ENCODE peak calls at places on chromosomes 5 and 9, in seven cellular contexts. One of them, this sample, is unnamed. For H3K4me1, the result is how much of the 10 kb centered on the place peaks cover.

GRCh38 chr5:3356016-3356415 is 239.6 kb upstream of the IRX1 start:
- DNase-seq in HCT116: no peak
- DNase-seq in stomach: no peak
- DNase-seq in spleen: no peak
- DNase-seq in sigmoid colon: peak
- DNase-seq in A549: no peak
- DNase-seq in body of pancreas: no peak
- DNase-seq in this sample: no peak

GRCh38 chr9:503881-504852 is 289.5 kb downstream of the DOCK8 start:
- DNase-seq in HCT116: peak
- DNase-seq in stomach: peak
- DNase-seq in spleen: peak
- DNase-seq in sigmoid colon: peak
- DNase-seq in A549: peak
- DNase-seq in body of pancreas: peak
- DNase-seq in this sample: peak

GRCh38 chr9:15942806-15943424 is 390.1 kb downstream of the CCDC171 start:
- DNase-seq in HCT116: no peak
- DNase-seq in stomach: no peak
- DNase-seq in spleen: no peak
- DNase-seq in sigmoid colon: no peak
- DNase-seq in A549: no peak
- DNase-seq in body of pancreas: no peak
- DNase-seq in this sample: no peak

GRCh38 chr9:6757988-6758417 is 230 bp downstream of the KDM4C start:
- DNase-seq in HCT116: no peak
- DNase-seq in stomach: no peak
- DNase-seq in spleen: no peak
- DNase-seq in sigmoid colon: no peak
- DNase-seq in A549: no peak
- DNase-seq in body of pancreas: no peak
- DNase-seq in this sample: no peak

GRCh38 chr9:133618726-133619125 is 9.5 kb upstream of the FAM163B start:
- DNase-seq in HCT116: no peak
- DNase-seq in stomach: no peak
- DNase-seq in spleen: no peak
- DNase-seq in sigmoid colon: no peak
- DNase-seq in A549: no peak
- DNase-seq in body of pancreas: no peak
- DNase-seq in this sample: no peak

GRCh38 chr5:56123531-56124243 is 109.4 kb downstream of the ANKRD55 start:
- DNase-seq in HCT116: peak
- DNase-seq in stomach: peak
- DNase-seq in spleen: peak
- DNase-seq in sigmoid colon: peak
- DNase-seq in A549: peak
- DNase-seq in body of pancreas: peak
- DNase-seq in this sample: no peak

GRCh38 chr5:75601567-75601966 is 9.7 kb upstream of the ANKDD1B start:
- DNase-seq in HCT116: no peak
- DNase-seq in stomach: no peak
- DNase-seq in spleen: no peak
- DNase-seq in sigmoid colon: no peak
- DNase-seq in A549: no peak
- DNase-seq in body of pancreas: no peak
- DNase-seq in this sample: no peak

GRCh38 chr9:94156549-94157407 is 72.5 kb downstream of the PTPDC1 start:
- DNase-seq in HCT116: no peak
- DNase-seq in stomach: peak
- DNase-seq in spleen: no peak
- DNase-seq in sigmoid colon: peak
- DNase-seq in A549: peak
- DNase-seq in body of pancreas: peak
- DNase-seq in this sample: peak

GRCh38 chr9:22158983-22159382 is 149.9 kb upstream of the CDKN2B start:
- DNase-seq in HCT116: peak
- DNase-seq in stomach: peak
- DNase-seq in spleen: no peak
- DNase-seq in sigmoid colon: peak
- DNase-seq in A549: no peak
- DNase-seq in body of pancreas: peak
- DNase-seq in this sample: peak

GRCh38 chr5:140038373-140038957 is 4.6 kb downstream of the NRG2 start:
- DNase-seq in HCT116: no peak
- DNase-seq in stomach: no peak
- DNase-seq in spleen: no peak
- DNase-seq in sigmoid colon: no peak
- DNase-seq in A549: no peak
- DNase-seq in body of pancreas: no peak
- DNase-seq in this sample: no peak

GRCh38 chr9:2879803-2880202 is 35.9 kb upstream of the PUM3 start:
- DNase-seq in HCT116: no peak
- DNase-seq in stomach: no peak
- DNase-seq in spleen: no peak
- DNase-seq in sigmoid colon: no peak
- DNase-seq in A549: no peak
- DNase-seq in body of pancreas: no peak
- DNase-seq in this sample: no peak

GRCh38 chr5:38208782-38209378 is 49.5 kb upstream of the EGFLAM start:
- DNase-seq in HCT116: peak
- DNase-seq in stomach: no peak
- DNase-seq in spleen: no peak
- DNase-seq in sigmoid colon: no peak
- DNase-seq in A549: peak
- DNase-seq in body of pancreas: peak
- DNase-seq in this sample: no peak

GRCh38 chr9:137048655-137049543 is 2.9 kb upstream of the NPDC1 start:
- DNase-seq in HCT116: no peak
- DNase-seq in stomach: no peak
- DNase-seq in spleen: no peak
- DNase-seq in sigmoid colon: no peak
- DNase-seq in A549: no peak
- DNase-seq in body of pancreas: no peak
- DNase-seq in this sample: no peak

GRCh38 chr5:134902071-134902801 is 2.7 kb upstream of the PCBD2 start:
- DNase-seq in HCT116: no peak
- DNase-seq in stomach: no peak
- DNase-seq in spleen: peak
- DNase-seq in sigmoid colon: no peak
- DNase-seq in A549: no peak
- DNase-seq in body of pancreas: no peak
- DNase-seq in this sample: no peak

GRCh38 chr9:134769084-134769455 is 111.5 kb upstream of the FCN2 start:
- DNase-seq in HCT116: no peak
- DNase-seq in stomach: no peak
- DNase-seq in spleen: no peak
- DNase-seq in sigmoid colon: no peak
- DNase-seq in A549: no peak
- DNase-seq in body of pancreas: no peak
- DNase-seq in this sample: no peak

GRCh38 chr5:173383711-173384110 is 55.5 kb upstream of the STC2 start:
- DNase-seq in HCT116: no peak
- DNase-seq in stomach: no peak
- DNase-seq in spleen: no peak
- DNase-seq in sigmoid colon: no peak
- DNase-seq in A549: no peak
- DNase-seq in body of pancreas: no peak
- DNase-seq in this sample: no peak

GRCh38 chr5:6736524-6737042 is 23.4 kb downstream of the TENT4A start:
- DNase-seq in HCT116: no peak
- DNase-seq in stomach: no peak
- DNase-seq in spleen: peak
- DNase-seq in sigmoid colon: peak
- DNase-seq in A549: no peak
- DNase-seq in body of pancreas: no peak
- DNase-seq in this sample: no peak

GRCh38 chr5:148904440-148904839 is 78.0 kb downstream of the ADRB2 start:
- DNase-seq in HCT116: no peak
- DNase-seq in stomach: peak
- DNase-seq in spleen: no peak
- DNase-seq in sigmoid colon: peak
- DNase-seq in A549: no peak
- DNase-seq in body of pancreas: no peak
- DNase-seq in this sample: peak

GRCh38 chr5:68315679-68316271 is 100.2 kb downstream of the PIK3R1 start:
- DNase-seq in HCT116: no peak
- DNase-seq in stomach: no peak
- DNase-seq in spleen: peak
- DNase-seq in sigmoid colon: no peak
- DNase-seq in A549: no peak
- DNase-seq in body of pancreas: no peak
- DNase-seq in this sample: no peak

DNA sequence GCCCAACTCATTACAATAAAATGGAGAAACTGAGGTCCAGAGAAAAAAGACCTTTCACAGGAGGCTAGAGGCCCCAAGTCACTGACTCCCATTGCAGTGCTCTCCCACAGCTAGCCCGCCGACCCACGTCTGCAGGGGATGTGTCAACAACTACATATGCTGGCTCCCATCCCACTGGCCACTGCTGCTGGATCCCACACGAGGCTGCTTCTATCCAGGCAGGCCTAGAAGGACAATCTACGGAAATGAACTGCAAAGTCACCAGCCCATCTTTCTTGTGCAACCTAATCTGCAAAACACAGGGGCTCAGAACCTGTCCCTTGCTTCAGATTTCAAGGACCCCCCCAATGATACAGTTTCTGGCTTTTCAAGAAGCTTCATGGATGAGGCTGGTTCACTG is 24.0 kb downstream of the RAPGEF1 start:
- DNase-seq in HCT116: no peak
- DNase-seq in stomach: no peak
- DNase-seq in spleen: no peak
- DNase-seq in sigmoid colon: no peak
- DNase-seq in A549: no peak
- DNase-seq in body of pancreas: no peak
- DNase-seq in this sample: no peak
- TF ChIP-seq POLR2A in HCT116: no peak
- TF ChIP-seq POLR2A in stomach: no peak
- TF ChIP-seq POLR2A in spleen: no peak
- TF ChIP-seq POLR2A in sigmoid colon: no peak
- TF ChIP-seq POLR2A in A549: no peak
- TF ChIP-seq POLR2A in body of pancreas: no peak
- TF ChIP-seq POLR2A in this sample: no peak

DNA sequence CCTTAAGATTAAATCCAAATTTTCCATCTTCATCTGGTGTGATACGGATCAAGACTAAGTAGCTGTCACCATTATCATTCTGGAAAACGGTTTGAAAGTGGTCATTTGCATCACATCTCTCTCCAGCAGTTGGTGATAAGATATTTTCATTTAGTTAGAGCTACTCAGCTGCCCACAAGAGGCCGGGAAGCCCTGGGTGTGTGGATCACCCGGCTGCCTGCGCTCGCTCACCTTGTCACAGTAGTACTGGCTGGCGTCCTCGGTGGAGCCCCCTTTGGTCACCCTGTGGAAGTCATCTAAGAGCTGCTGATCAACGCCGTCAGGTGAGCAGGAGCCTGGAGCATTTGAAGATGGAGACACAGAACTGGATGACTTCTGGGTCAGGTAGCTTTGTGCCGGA is 88.1 kb downstream of the PTPN3 start:
- DNase-seq in HCT116: no peak
- DNase-seq in stomach: no peak
- DNase-seq in spleen: no peak
- DNase-seq in sigmoid colon: no peak
- DNase-seq in A549: no peak
- DNase-seq in body of pancreas: no peak
- DNase-seq in this sample: no peak
- TF ChIP-seq CTCF in HCT116: peak
- TF ChIP-seq CTCF in stomach: no peak
- TF ChIP-seq CTCF in spleen: no peak
- TF ChIP-seq CTCF in sigmoid colon: no peak
- TF ChIP-seq CTCF in A549: no peak
- TF ChIP-seq CTCF in body of pancreas: no peak
- TF ChIP-seq CTCF in this sample: no peak

GRCh38 chr5:132439521-132440206 is 50.9 kb downstream of the IRF1 start:
- DNase-seq in HCT116: no peak
- DNase-seq in stomach: no peak
- DNase-seq in spleen: no peak
- DNase-seq in sigmoid colon: peak
- DNase-seq in A549: no peak
- DNase-seq in body of pancreas: peak
- DNase-seq in this sample: peak
- H3K4me1 ChIP-seq in HCT116: under half
- H3K4me1 ChIP-seq in stomach: half or more
- H3K4me1 ChIP-seq in spleen: half or more
- H3K4me1 ChIP-seq in sigmoid colon: half or more
- H3K4me1 ChIP-seq in A549: under half
- H3K4me1 ChIP-seq in body of pancreas: under half
- H3K4me1 ChIP-seq in this sample: half or more

GRCh38 chr5:154754460-154755360 is 467 bp upstream of the LARP1 start:
- DNase-seq in HCT116: peak
- DNase-seq in stomach: peak
- DNase-seq in spleen: peak
- DNase-seq in sigmoid colon: peak
- DNase-seq in A549: peak
- DNase-seq in body of pancreas: peak
- DNase-seq in this sample: peak

GRCh38 chr5:154756871-154757646 is 1.9 kb downstream of the LARP1 start:
- DNase-seq in HCT116: no peak
- DNase-seq in stomach: peak
- DNase-seq in spleen: peak
- DNase-seq in sigmoid colon: peak
- DNase-seq in A549: no peak
- DNase-seq in body of pancreas: peak
- DNase-seq in this sample: peak

GRCh38 chr5:154755361-154756202 is at the start of gene LARP1:
- DNase-seq in HCT116: no peak
- DNase-seq in stomach: peak
- DNase-seq in spleen: peak
- DNase-seq in sigmoid colon: peak
- DNase-seq in A549: no peak
- DNase-seq in body of pancreas: peak
- DNase-seq in this sample: peak

GRCh38 chr5:154757647-154758406 is 2.6 kb downstream of the LARP1 start:
- DNase-seq in HCT116: no peak
- DNase-seq in stomach: no peak
- DNase-seq in spleen: no peak
- DNase-seq in sigmoid colon: no peak
- DNase-seq in A549: no peak
- DNase-seq in body of pancreas: peak
- DNase-seq in this sample: no peak

DNA sequence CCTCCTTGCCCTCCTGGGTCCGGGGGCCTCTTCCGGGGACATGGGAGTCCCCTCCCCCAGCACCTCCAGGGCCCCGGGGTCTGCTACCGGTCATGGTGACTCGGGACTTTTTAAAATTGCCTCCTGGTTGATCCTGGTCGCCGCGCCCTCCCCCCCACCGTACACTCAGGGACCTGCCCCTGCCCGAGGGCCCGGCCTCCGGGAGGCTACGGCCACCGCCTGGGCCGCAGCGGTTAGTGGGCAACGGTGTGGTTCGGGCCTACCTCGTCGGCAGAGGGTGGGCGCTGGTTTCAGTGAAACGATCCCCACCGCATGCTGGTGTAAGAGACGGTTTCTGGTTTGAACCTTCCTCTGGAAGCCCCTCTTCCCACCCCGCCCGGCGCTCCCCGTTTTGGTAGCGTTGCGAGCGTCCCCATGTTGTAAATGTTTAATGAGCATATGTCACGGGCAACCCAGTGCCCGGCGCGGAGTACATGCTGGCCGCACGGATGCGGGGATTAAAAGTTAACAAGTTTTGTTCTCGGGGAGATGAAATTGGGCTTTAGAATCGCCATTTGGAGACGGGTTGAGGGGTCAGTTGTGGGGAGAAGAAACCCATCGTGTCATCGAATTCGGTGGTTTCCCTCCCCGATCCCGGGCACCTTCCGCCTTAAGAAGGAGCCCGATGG is 1.2 kb downstream of the LARP1 start:
- DNase-seq in HCT116: no peak
- DNase-seq in stomach: peak
- DNase-seq in spleen: peak
- DNase-seq in sigmoid colon: peak
- DNase-seq in A549: no peak
- DNase-seq in body of pancreas: peak
- DNase-seq in this sample: peak
- TF ChIP-seq POLR2A in HCT116: peak
- TF ChIP-seq POLR2A in stomach: no peak
- TF ChIP-seq POLR2A in spleen: no peak
- TF ChIP-seq POLR2A in sigmoid colon: no peak
- TF ChIP-seq POLR2A in A549: no peak
- TF ChIP-seq POLR2A in body of pancreas: peak
- TF ChIP-seq POLR2A in this sample: no peak